ENCODE peak calls at places on chromosome 19, in five cellular contexts. One of them, this sample, is unnamed.

GRCh38 chr19:29596080-29596479 is 10.0 kb upstream of the POP4 start:
- DNase-seq in immature natural killer cell: no peak
- DNase-seq in stimulated activated naive CD4-positive, alpha-beta T cell: no peak
- DNase-seq in AG04450: no peak
- DNase-seq in NCI-H1930: no peak
- DNase-seq in this sample: peak

GRCh38 chr19:47730521-47730889 is 14.8 kb upstream of the NOP53 start:
- DNase-seq in immature natural killer cell: no peak
- DNase-seq in stimulated activated naive CD4-positive, alpha-beta T cell: no peak
- DNase-seq in AG04450: no peak
- DNase-seq in NCI-H1930: no peak
- DNase-seq in this sample: no peak

GRCh38 chr19:19460761-19461265 is 54.5 kb downstream of the TSSK6 start:
- DNase-seq in immature natural killer cell: peak
- DNase-seq in stimulated activated naive CD4-positive, alpha-beta T cell: peak
- DNase-seq in AG04450: no peak
- DNase-seq in NCI-H1930: no peak
- DNase-seq in this sample: no peak

GRCh38 chr19:32653626-32653968 is 21.4 kb downstream of the ANKRD27 start:
- DNase-seq in immature natural killer cell: no peak
- DNase-seq in stimulated activated naive CD4-positive, alpha-beta T cell: no peak
- DNase-seq in AG04450: no peak
- DNase-seq in NCI-H1930: no peak
- DNase-seq in this sample: no peak

GRCh38 chr19:44050740-44051653 is 839 bp upstream of the ZNF223 start:
- DNase-seq in immature natural killer cell: no peak
- DNase-seq in stimulated activated naive CD4-positive, alpha-beta T cell: peak
- DNase-seq in AG04450: no peak
- DNase-seq in NCI-H1930: peak
- DNase-seq in this sample: peak

GRCh38 chr19:55032170-55032569 is 5.9 kb downstream of the GP6 start:
- DNase-seq in immature natural killer cell: no peak
- DNase-seq in stimulated activated naive CD4-positive, alpha-beta T cell: no peak
- DNase-seq in AG04450: no peak
- DNase-seq in NCI-H1930: no peak
- DNase-seq in this sample: no peak

GRCh38 chr19:45408121-45408520 is 1.7 kb downstream of the POLR1G start:
- DNase-seq in immature natural killer cell: no peak
- DNase-seq in stimulated activated naive CD4-positive, alpha-beta T cell: no peak
- DNase-seq in AG04450: no peak
- DNase-seq in NCI-H1930: no peak
- DNase-seq in this sample: no peak

GRCh38 chr19:7196721-7197168 is 97.5 kb downstream of the INSR start:
- DNase-seq in immature natural killer cell: no peak
- DNase-seq in stimulated activated naive CD4-positive, alpha-beta T cell: no peak
- DNase-seq in AG04450: no peak
- DNase-seq in NCI-H1930: no peak
- DNase-seq in this sample: no peak

GRCh38 chr19:14198384-14199376 is 7.3 kb downstream of the ADGRL1 start:
- DNase-seq in immature natural killer cell: no peak
- DNase-seq in stimulated activated naive CD4-positive, alpha-beta T cell: no peak
- DNase-seq in AG04450: no peak
- DNase-seq in NCI-H1930: no peak
- DNase-seq in this sample: no peak

GRCh38 chr19:33302175-33302973 is at the start of gene CEBPA:
- DNase-seq in immature natural killer cell: peak
- DNase-seq in stimulated activated naive CD4-positive, alpha-beta T cell: no peak
- DNase-seq in AG04450: peak
- DNase-seq in NCI-H1930: peak
- DNase-seq in this sample: no peak

GRCh38 chr19:13774217-13775191 is at the start of gene C19orf53:
- DNase-seq in immature natural killer cell: peak
- DNase-seq in stimulated activated naive CD4-positive, alpha-beta T cell: peak
- DNase-seq in AG04450: peak
- DNase-seq in NCI-H1930: peak
- DNase-seq in this sample: peak

GRCh38 chr19:13118424-13119193 is 545 bp downstream of the NACC1 start:
- DNase-seq in immature natural killer cell: no peak
- DNase-seq in stimulated activated naive CD4-positive, alpha-beta T cell: peak
- DNase-seq in AG04450: no peak
- DNase-seq in NCI-H1930: no peak
- DNase-seq in this sample: no peak

GRCh38 chr19:49453757-49454248 is 778 bp downstream of the ALDH16A1 start:
- DNase-seq in immature natural killer cell: no peak
- DNase-seq in stimulated activated naive CD4-positive, alpha-beta T cell: no peak
- DNase-seq in AG04450: no peak
- DNase-seq in NCI-H1930: no peak
- DNase-seq in this sample: no peak

GRCh38 chr19:49614096-49614857 is 23.3 kb downstream of the PRR12 start:
- DNase-seq in immature natural killer cell: peak
- DNase-seq in stimulated activated naive CD4-positive, alpha-beta T cell: no peak
- DNase-seq in AG04450: peak
- DNase-seq in NCI-H1930: no peak
- DNase-seq in this sample: no peak

GRCh38 chr19:17777840-17778620 is 16.9 kb upstream of the B3GNT3 start:
- DNase-seq in immature natural killer cell: peak
- DNase-seq in stimulated activated naive CD4-positive, alpha-beta T cell: peak
- DNase-seq in AG04450: no peak
- DNase-seq in NCI-H1930: no peak
- DNase-seq in this sample: no peak

GRCh38 chr19:18230941-18231734 is 4.9 kb upstream of the PDE4C start:
- DNase-seq in immature natural killer cell: no peak
- DNase-seq in stimulated activated naive CD4-positive, alpha-beta T cell: no peak
- DNase-seq in AG04450: no peak
- DNase-seq in NCI-H1930: no peak
- DNase-seq in this sample: no peak

GRCh38 chr19:40407714-40408600 is 5.2 kb downstream of the PRX start:
- DNase-seq in immature natural killer cell: no peak
- DNase-seq in stimulated activated naive CD4-positive, alpha-beta T cell: no peak
- DNase-seq in AG04450: no peak
- DNase-seq in NCI-H1930: no peak
- DNase-seq in this sample: no peak

GRCh38 chr19:1069009-1069779 is 2.2 kb downstream of the ARHGAP45 start:
- DNase-seq in immature natural killer cell: peak
- DNase-seq in stimulated activated naive CD4-positive, alpha-beta T cell: peak
- DNase-seq in AG04450: no peak
- DNase-seq in NCI-H1930: no peak
- DNase-seq in this sample: no peak

GRCh38 chr19:39145180-39145953 is 19.8 kb downstream of the PAK4 start:
- DNase-seq in immature natural killer cell: no peak
- DNase-seq in stimulated activated naive CD4-positive, alpha-beta T cell: no peak
- DNase-seq in AG04450: no peak
- DNase-seq in NCI-H1930: no peak
- DNase-seq in this sample: no peak

GRCh38 chr19:50514346-50515167 is 844 bp upstream of the ASPDH start:
- DNase-seq in immature natural killer cell: no peak
- DNase-seq in stimulated activated naive CD4-positive, alpha-beta T cell: no peak
- DNase-seq in AG04450: no peak
- DNase-seq in NCI-H1930: peak
- DNase-seq in this sample: no peak

GRCh38 chr19:19236173-19236572 is 24.4 kb downstream of the NCAN start:
- DNase-seq in immature natural killer cell: no peak
- DNase-seq in stimulated activated naive CD4-positive, alpha-beta T cell: no peak
- DNase-seq in AG04450: no peak
- DNase-seq in NCI-H1930: no peak
- DNase-seq in this sample: no peak

GRCh38 chr19:46350029-46350757 is 3.3 kb downstream of the PPP5C start:
- DNase-seq in immature natural killer cell: no peak
- DNase-seq in stimulated activated naive CD4-positive, alpha-beta T cell: no peak
- DNase-seq in AG04450: no peak
- DNase-seq in NCI-H1930: no peak
- DNase-seq in this sample: no peak

GRCh38 chr19:38778733-38779132 is 5.4 kb upstream of the LGALS7 start:
- DNase-seq in immature natural killer cell: no peak
- DNase-seq in stimulated activated naive CD4-positive, alpha-beta T cell: no peak
- DNase-seq in AG04450: no peak
- DNase-seq in NCI-H1930: no peak
- DNase-seq in this sample: no peak

GRCh38 chr19:54152878-54153524 is 6.5 kb downstream of the LENG1 start:
- DNase-seq in immature natural killer cell: no peak
- DNase-seq in stimulated activated naive CD4-positive, alpha-beta T cell: no peak
- DNase-seq in AG04450: no peak
- DNase-seq in NCI-H1930: no peak
- DNase-seq in this sample: no peak

GRCh38 chr19:50190439-50190891 is 13.0 kb upstream of the MYH14 start:
- DNase-seq in immature natural killer cell: no peak
- DNase-seq in stimulated activated naive CD4-positive, alpha-beta T cell: no peak
- DNase-seq in AG04450: no peak
- DNase-seq in NCI-H1930: no peak
- DNase-seq in this sample: no peak

GRCh38 chr19:12884202-12884601 is 2.8 kb downstream of the KLF1 start:
- DNase-seq in immature natural killer cell: no peak
- DNase-seq in stimulated activated naive CD4-positive, alpha-beta T cell: no peak
- DNase-seq in AG04450: no peak
- DNase-seq in NCI-H1930: no peak
- DNase-seq in this sample: no peak

GRCh38 chr19:5352229-5352763 is 11.7 kb upstream of the PTPRS start:
- DNase-seq in immature natural killer cell: no peak
- DNase-seq in stimulated activated naive CD4-positive, alpha-beta T cell: no peak
- DNase-seq in AG04450: no peak
- DNase-seq in NCI-H1930: no peak
- DNase-seq in this sample: no peak

GRCh38 chr19:46670874-46671273 is 9.9 kb upstream of the DACT3 start:
- DNase-seq in immature natural killer cell: no peak
- DNase-seq in stimulated activated naive CD4-positive, alpha-beta T cell: no peak
- DNase-seq in AG04450: no peak
- DNase-seq in NCI-H1930: no peak
- DNase-seq in this sample: no peak

GRCh38 chr19:2337329-2337707 is 8.8 kb downstream of the SPPL2B start:
- DNase-seq in immature natural killer cell: no peak
- DNase-seq in stimulated activated naive CD4-positive, alpha-beta T cell: no peak
- DNase-seq in AG04450: no peak
- DNase-seq in NCI-H1930: no peak
- DNase-seq in this sample: no peak

GRCh38 chr19:42286349-42287016 is 15.4 kb upstream of the PRR19 start:
- DNase-seq in immature natural killer cell: no peak
- DNase-seq in stimulated activated naive CD4-positive, alpha-beta T cell: no peak
- DNase-seq in AG04450: no peak
- DNase-seq in NCI-H1930: no peak
- DNase-seq in this sample: no peak

GRCh38 chr19:5093297-5093858 is 124.5 kb downstream of the KDM4B start:
- DNase-seq in immature natural killer cell: no peak
- DNase-seq in stimulated activated naive CD4-positive, alpha-beta T cell: no peak
- DNase-seq in AG04450: no peak
- DNase-seq in NCI-H1930: no peak
- DNase-seq in this sample: peak

GRCh38 chr19:46958542-46958941 is 61.1 kb upstream of the NPAS1 start:
- DNase-seq in immature natural killer cell: no peak
- DNase-seq in stimulated activated naive CD4-positive, alpha-beta T cell: no peak
- DNase-seq in AG04450: no peak
- DNase-seq in NCI-H1930: no peak
- DNase-seq in this sample: no peak

GRCh38 chr19:49362926-49363264 is 679 bp upstream of the TEAD2 start:
- DNase-seq in immature natural killer cell: no peak
- DNase-seq in stimulated activated naive CD4-positive, alpha-beta T cell: no peak
- DNase-seq in AG04450: no peak
- DNase-seq in NCI-H1930: no peak
- DNase-seq in this sample: no peak